ENCODE peak calls at places on chromosomes 4 and X, in seven cellular contexts. Q, D, C, P, M, T and W are unnamed samples.

GRCh38 chr4:144611850-144612249 is 34.1 kb upstream of the HHIP start:
- DNase-seq in Q (peak), D (peak), C (no peak), P (peak), M (no peak), T (peak), W (no peak)

GRCh38 chr4:125198916-125199315 is 115.8 kb upstream of the FAT4 start:
- DNase-seq in Q (no peak), D (peak), C (no peak), P (peak), M (no peak), T (no peak), W (no peak)

GRCh38 chr4:39759569-39759968 is 61.6 kb downstream of the UBE2K start:
- DNase-seq in Q (no peak), D (no peak), C (no peak), P (peak), M (no peak), T (no peak), W (no peak)

GRCh38 chr4:34432706-34433105 is 1811.6 kb downstream of the ARAP2 start:
- DNase-seq in Q (no peak), D (no peak), C (no peak), P (no peak), M (no peak), T (no peak), W (no peak)

GRCh38 chr4:140250989-140251552 is 97.1 kb upstream of the MAML3 start:
- DNase-seq in Q (no peak), D (no peak), C (no peak), P (peak), M (no peak), T (no peak), W (no peak)

GRCh38 chr4:53189011-53189410 is 176.8 kb downstream of the SCFD2 start:
- DNase-seq in Q (no peak), D (no peak), C (no peak), P (no peak), M (no peak), T (no peak), W (no peak)

GRCh38 chr4:26787461-26788340 is 72.9 kb upstream of the STIM2 start:
- DNase-seq in Q (peak), D (peak), C (peak), P (peak), M (peak), T (no peak), W (peak)

GRCh38 chrX:38126179-38126578 is 94.5 kb downstream of the SRPX start:
- DNase-seq in Q (no peak), D (no peak), C (no peak), P (peak), M (no peak), T (no peak), W (no peak)

DNA sequence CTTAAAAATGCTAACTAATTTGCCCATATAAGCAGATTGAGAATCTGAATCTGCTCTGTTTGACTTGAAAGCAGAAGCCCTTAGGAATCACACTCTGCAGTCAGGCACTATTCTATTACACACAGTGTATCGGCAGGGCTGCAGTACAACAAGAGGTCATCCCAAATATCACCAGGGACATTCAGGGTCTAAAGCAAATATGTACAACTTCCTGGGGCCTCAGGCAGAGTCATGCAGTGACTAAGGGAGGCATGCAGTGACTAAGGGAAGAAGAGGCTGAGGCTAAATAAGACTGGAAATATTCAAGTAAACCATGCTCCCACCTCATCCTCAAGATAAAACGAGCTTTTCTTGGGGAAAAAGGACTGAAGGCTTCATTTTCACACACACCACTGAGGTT is 20.9 kb downstream of the MAPK10 start:
- DNase-seq in Q (no peak), D (peak), C (peak), P (peak), M (no peak), T (no peak), W (no peak)
- H3K4me3 ChIP-seq in Q (no peak), D (no peak), C (no peak), P (no peak), M (no peak), T (no peak), W (no peak)

DNA sequence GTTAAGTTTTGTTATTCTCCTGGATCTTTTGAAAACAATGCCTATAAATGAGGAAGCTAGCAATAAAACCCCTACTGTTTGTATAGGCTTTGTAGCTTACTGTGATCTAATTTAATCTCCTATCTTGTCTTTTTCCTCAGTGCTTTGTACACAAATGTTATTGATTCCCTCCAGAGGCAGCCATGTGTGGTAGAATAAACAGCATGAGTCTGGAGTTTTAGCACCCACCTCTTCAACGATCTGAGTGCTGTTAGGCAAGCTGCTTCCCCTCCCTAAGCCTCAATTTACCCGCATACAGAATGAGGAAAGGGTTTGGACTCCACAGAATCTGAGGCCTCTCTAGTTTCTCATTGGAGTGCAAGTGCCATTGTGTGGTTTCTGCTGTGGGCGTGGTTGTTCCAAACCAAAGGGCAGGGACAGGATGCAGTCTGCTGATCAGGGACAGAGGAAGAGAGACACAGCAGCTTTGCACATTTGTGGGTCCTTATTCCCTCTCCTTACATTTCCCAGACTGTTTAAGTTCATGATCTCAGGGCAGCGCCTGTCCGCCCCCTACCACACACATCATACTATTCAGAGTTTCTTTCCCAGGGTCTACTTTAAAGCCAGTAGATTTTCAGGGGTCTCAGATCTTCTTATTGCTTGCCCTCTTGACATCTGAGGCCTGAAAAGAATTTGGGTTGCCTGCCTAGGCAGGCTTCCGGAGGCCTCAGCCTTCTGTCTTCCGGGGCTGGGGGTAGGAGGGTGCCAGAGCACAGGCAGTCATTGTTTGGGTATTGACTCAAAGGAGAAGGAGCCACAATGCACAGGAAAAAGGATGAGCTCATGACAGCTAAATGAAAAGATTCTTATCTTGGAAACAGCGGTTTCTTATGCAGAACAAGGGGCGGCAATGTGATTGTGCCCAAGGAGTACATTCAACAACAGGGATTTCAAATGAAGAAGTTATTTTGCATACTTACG is 114.9 kb upstream of the TEX13D start:
- DNase-seq in Q (no peak), D (peak), C (no peak), P (peak), M (no peak), T (no peak), W (peak)
- H3K4me3 ChIP-seq in Q (no peak), D (no peak), C (no peak), P (no peak), M (no peak), T (no peak), W (no peak)

DNA sequence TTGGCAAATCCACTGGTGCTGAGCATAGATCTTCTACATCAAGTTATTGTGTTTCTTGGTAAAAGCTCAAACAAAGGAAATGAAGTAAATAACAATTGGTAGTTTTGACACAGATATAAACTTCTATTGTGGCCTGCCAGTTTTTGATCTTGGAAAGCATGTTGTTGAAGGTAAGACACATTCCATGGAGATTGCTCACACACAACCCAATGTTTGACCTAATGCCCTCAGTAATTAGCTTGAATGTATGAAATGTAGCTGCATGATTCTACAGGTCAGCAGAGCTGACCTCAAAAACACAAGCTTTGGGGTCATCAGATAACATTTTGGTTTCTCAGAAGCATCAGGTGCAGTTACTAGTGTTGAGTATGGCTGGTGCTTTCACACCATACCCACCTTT is 16.5 kb downstream of the GPR173 start:
- DNase-seq in Q (no peak), D (no peak), C (no peak), P (peak), M (no peak), T (no peak), W (no peak)
- H3K4me3 ChIP-seq in Q (no peak), D (no peak), C (no peak), P (no peak), M (no peak), T (no peak), W (no peak)

GRCh38 chrX:10759400-10759799 is 139.0 kb upstream of the MID1 start:
- DNase-seq in Q (no peak), D (no peak), C (no peak), P (no peak), M (no peak), T (no peak), W (no peak)

GRCh38 chrX:10754445-10754844 is 134.1 kb upstream of the MID1 start:
- DNase-seq in Q (no peak), D (no peak), C (no peak), P (no peak), M (no peak), T (peak), W (no peak)

GRCh38 chrX:10750581-10750980 is 130.2 kb upstream of the MID1 start:
- DNase-seq in Q (no peak), D (no peak), C (no peak), P (no peak), M (no peak), T (no peak), W (no peak)

GRCh38 chrX:10756365-10756915 is 136.1 kb upstream of the MID1 start:
- DNase-seq in Q (no peak), D (peak), C (no peak), P (peak), M (no peak), T (no peak), W (no peak)

GRCh38 chrX:10755477-10756334 is 135.3 kb upstream of the MID1 start:
- DNase-seq in Q (peak), D (no peak), C (no peak), P (peak), M (no peak), T (no peak), W (no peak)
- H3K4me3 ChIP-seq in Q (no peak), D (no peak), C (no peak), P (no peak), M (no peak), T (no peak), W (no peak)

GRCh38 chr4:2799971-2800690 is 7.2 kb downstream of the SH3BP2 start:
- DNase-seq in Q (peak), D (no peak), C (no peak), P (peak), M (peak), T (no peak), W (no peak)

GRCh38 chr4:2802618-2803531 is 10.0 kb downstream of the SH3BP2 start:
- DNase-seq in Q (no peak), D (no peak), C (no peak), P (no peak), M (peak), T (no peak), W (no peak)

GRCh38 chr4:2798399-2799301 is 5.8 kb downstream of the SH3BP2 start:
- DNase-seq in Q (peak), D (no peak), C (peak), P (peak), M (peak), T (peak), W (peak)

GRCh38 chr4:2799444-2799911 is 6.6 kb downstream of the SH3BP2 start:
- DNase-seq in Q (peak), D (no peak), C (peak), P (no peak), M (peak), T (no peak), W (no peak)

DNA sequence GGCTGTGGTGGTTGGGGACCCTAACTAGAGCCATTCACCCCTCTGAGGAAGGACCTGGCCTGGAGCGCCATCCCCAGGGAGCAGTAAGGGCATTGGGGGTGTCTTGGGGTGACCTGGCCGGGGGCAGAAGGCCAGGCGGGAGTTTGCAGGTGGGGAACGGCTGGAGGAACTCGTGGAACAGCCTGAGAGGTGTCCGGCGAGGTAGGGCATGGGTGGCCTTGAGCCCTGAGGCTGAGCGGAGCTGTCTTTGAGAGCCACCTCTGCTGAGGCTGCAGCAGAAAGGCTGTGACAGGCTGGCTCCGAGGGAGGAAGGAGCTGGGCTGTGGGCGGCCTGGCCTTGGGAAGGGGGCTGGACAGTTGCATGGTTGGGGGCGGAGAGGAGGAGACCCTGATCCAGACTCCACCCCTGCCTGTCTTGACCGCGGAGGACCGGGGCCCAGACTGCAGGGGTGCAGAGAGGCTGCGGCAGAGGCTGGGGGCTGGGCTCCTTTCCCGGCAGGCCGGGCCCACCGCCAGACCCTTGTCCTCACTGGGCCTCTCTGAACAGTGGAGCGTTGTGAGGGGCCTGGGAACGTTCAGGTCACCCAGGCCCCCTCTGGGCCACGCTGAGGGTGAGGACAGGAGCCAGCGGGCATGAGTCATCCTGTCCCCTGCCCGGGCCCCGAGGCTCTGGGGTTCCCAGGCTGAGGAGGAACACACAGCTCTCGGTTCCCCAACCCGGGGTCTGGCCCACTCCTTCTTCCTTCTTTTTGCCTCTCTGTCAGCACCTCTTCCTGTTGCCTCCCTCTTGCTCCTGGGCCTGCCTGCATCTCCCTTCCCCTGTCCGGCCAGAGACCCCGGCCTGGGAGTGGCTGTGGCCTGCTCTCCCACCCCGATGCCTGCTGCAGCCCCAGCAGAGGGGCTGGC is 8.1 kb downstream of the SH3BP2 start:
- DNase-seq in Q (peak), D (no peak), C (peak), P (no peak), M (peak), T (peak), W (no peak)
- H3K4me3 ChIP-seq in Q (no peak), D (no peak), C (peak), P (no peak), M (no peak), T (no peak), W (no peak)